ENCODE peak calls at places on chromosomes 4 and X, in four cellular contexts. E is colonic mucosa, V is uterus, U is heart left ventricle. O is an unnamed sample.

GRCh38 chr4:100299019-100299418 is 108.8 kb upstream of the DDIT4L start:
- DNase-seq in E (no peak), V (no peak), U (peak; percentile 28), O (no peak)

GRCh38 chr4:101649790-101650450 is 140.6 kb upstream of the BANK1 start:
- DNase-seq in E (no peak), V (no peak), U (no peak), O (no peak)

GRCh38 chrX:38327007-38327774 is at the start of gene RPGR:
- DNase-seq in E (peak; percentile 94), V (peak; percentile 92), U (peak; percentile 95), O (peak; percentile 95)

GRCh38 chr4:121675715-121676114 is 21.1 kb downstream of the ANXA5 start:
- DNase-seq in E (no peak), V (no peak), U (no peak), O (no peak)

GRCh38 chr4:90474484-90474883 is 347.3 kb downstream of the CCSER1 start:
- DNase-seq in E (no peak), V (no peak), U (no peak), O (no peak)

GRCh38 chr4:183242291-183242690 is 77.8 kb downstream of the CLDN22 start:
- DNase-seq in E (no peak), V (no peak), U (no peak), O (no peak)

GRCh38 chr4:41124916-41125548 is 89.3 kb downstream of the APBB2 start:
- DNase-seq in E (no peak), V (no peak), U (no peak), O (no peak)

GRCh38 chrX:147912093-147912801 is 528 bp downstream of the FMR1 start:
- DNase-seq in E (peak; percentile 35), V (peak; percentile 29), U (peak; percentile 31), O (peak; percentile 24)

GRCh38 chr4:184473515-184474260 is 662 bp downstream of the IRF2 start:
- DNase-seq in E (peak; percentile 50), V (peak; percentile 33), U (peak; percentile 52), O (peak; percentile 52)

GRCh38 chr4:189087981-189088380 is 852.7 kb upstream of the FRG1 start:
- DNase-seq in E (no peak), V (no peak), U (no peak), O (no peak)

GRCh38 chrX:68196939-68197791 is 236.1 kb downstream of the OPHN1 start:
- DNase-seq in E (peak; percentile 50), V (peak; percentile 13), U (no peak), O (peak; percentile 15)

GRCh38 chrX:72048515-72049455 is 82.9 kb downstream of the RTL5 start:
- DNase-seq in E (no peak), V (no peak), U (no peak), O (peak; percentile 31)

GRCh38 chrX:39984191-39984956 is 113.4 kb downstream of the BCOR start:
- DNase-seq in E (peak; percentile 32), V (peak; percentile 19), U (no peak), O (no peak)

GRCh38 chr4:173194175-173194574 is 25.6 kb downstream of the GALNT7 start:
- DNase-seq in E (no peak), V (no peak), U (no peak), O (no peak)

GRCh38 chr4:173477016-173477415 is 53.0 kb downstream of the HAND2 start:
- DNase-seq in E (no peak), V (no peak), U (no peak), O (no peak)

GRCh38 chrX:120604359-120604782 is 470 bp downstream of the MCTS1 start:
- DNase-seq in E (peak; percentile 37), V (no peak), U (peak; percentile 41), O (peak; percentile 19)

GRCh38 chr4:181536753-181537434 is 706.3 kb upstream of the TENM3 start:
- DNase-seq in E (peak; percentile 29), V (no peak), U (no peak), O (no peak)

GRCh38 chr4:48651869-48652447 is 128.1 kb downstream of the FRYL start:
- DNase-seq in E (no peak), V (no peak), U (no peak), O (no peak)

GRCh38 chr4:35151816-35152572 is 1092.3 kb downstream of the ARAP2 start:
- DNase-seq in E (no peak), V (no peak), U (no peak), O (no peak)

GRCh38 chr4:30929649-30930048 is 209.5 kb downstream of the PCDH7 start:
- DNase-seq in E (no peak), V (no peak), U (no peak), O (no peak)

GRCh38 chr4:2865381-2865780 is 21.7 kb downstream of the ADD1 start:
- DNase-seq in E (no peak), V (no peak), U (no peak), O (no peak)

GRCh38 chrX:21972721-21973120 is 32.2 kb downstream of the SMS start:
- DNase-seq in E (no peak), V (peak; percentile 18), U (peak; percentile 55), O (no peak)

GRCh38 chrX:29580560-29580959 is 634.8 kb upstream of the MAGEB2 start:
- DNase-seq in E (no peak), V (no peak), U (no peak), O (no peak)

GRCh38 chr4:139175647-139176298 is 1.2 kb downstream of the ELF2 start:
- DNase-seq in E (no peak), V (no peak), U (no peak), O (no peak)

GRCh38 chr4:154741877-154742851 is 1.6 kb upstream of the LRAT start:
- DNase-seq in E (no peak), V (no peak), U (no peak), O (no peak)

GRCh38 chr4:68342139-68342538 is 7.8 kb downstream of the YTHDC1 start:
- DNase-seq in E (no peak), V (no peak), U (no peak), O (no peak)

GRCh38 chr4:168496834-168497233 is at the start of gene PALLD:
- DNase-seq in E (no peak), V (no peak), U (peak; percentile 67), O (no peak)

GRCh38 chr4:25379591-25379990 is 2.5 kb downstream of the ANAPC4 start:
- DNase-seq in E (no peak), V (no peak), U (no peak), O (no peak)

GRCh38 chr4:25376754-25377571 is at the start of gene ANAPC4:
- DNase-seq in E (peak; percentile 99), V (peak; percentile 94), U (peak; percentile 97), O (peak; percentile 99)

GRCh38 chr4:25378130-25378743 is 1.2 kb downstream of the ANAPC4 start:
- DNase-seq in E (no peak), V (no peak), U (no peak), O (no peak)

GRCh38 chr4:25377572-25377882 is 464 bp downstream of the ANAPC4 start:
- DNase-seq in E (no peak), V (no peak), U (no peak), O (no peak)
- H3K4me1 ChIP-seq in E (no peaks in the 10 kb centered on the region), V (no peaks in the 10 kb centered on the region), U (peaks cover 20% of the 10 kb centered on the region), O (peaks cover 18% of the 10 kb centered on the region)

DNA sequence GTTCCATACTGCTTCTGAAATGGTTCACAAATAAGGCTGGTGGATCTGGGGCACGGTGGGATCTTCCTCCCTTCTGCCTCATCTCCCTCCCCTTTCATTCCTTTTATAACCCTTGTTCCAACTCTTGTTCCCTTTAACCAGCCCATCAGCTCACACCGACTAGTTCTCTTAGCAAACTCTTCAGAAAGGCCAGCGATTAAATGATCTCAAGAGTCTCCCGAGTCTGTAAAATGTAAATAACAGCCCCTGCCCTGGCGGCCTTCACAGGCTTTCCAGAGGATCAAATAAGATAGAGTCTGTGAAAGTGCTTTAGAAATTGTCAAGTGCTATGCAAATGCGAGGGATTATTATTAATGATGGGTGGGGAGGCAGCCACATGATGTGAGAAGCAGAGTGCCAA is 27.1 kb downstream of the TSC22D3 start:
- DNase-seq in E (no peak), V (no peak), U (no peak), O (no peak)
- H3K36me3 ChIP-seq in E (no peaks in the 10 kb centered on the region), V (no peaks in the 10 kb centered on the region), U (no peaks in the 10 kb centered on the region), O (no peaks in the 10 kb centered on the region)

DNA sequence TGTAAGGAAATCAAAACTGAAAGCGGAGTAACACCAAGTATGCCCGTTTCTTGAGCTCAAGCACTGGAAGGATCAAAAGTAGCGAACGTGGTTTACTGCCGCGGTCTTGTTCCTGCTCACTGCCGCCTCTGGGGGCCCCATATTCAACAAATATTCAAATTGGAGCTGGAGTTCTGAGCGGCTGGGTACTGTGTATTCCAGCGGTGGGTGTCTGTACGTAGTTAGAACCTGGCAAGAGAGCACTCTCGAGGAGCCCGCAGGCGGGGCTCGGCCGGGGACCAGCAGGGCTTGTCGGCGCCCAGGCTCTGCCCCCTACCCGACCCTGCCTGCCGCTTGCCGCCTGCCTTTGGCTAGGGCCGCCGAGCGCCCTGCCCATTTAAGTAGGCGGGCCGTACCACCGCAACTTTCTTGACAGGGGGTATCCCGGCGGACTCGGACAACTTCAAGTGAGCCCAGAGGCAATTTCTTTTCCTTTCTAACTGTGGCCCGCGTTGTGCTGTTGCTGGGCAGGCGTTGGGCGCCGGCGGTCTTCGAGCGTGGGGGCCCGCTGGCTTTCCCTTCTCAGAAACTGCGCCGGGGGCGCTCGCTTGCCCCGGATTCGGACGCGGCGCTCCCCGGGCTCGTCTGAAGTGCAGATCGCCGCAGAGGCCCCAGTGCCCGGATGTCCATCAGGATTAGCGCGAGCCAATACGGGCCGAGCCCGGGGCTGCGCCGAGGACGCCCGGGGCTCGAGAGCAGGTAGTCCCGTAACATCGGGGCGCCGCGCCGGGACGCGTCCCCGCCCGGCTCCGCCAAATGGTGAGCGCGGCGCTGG is 71.9 kb downstream of the AFF1 start:
- DNase-seq in E (peak; percentile 94), V (peak; percentile 90), U (peak; percentile 96), O (peak; percentile 94)
- H3K4me1 ChIP-seq in E (peaks cover 9% of the 10 kb centered on the region), V (no peaks in the 10 kb centered on the region), U (peaks cover 50% of the 10 kb centered on the region), O (peaks cover 55% of the 10 kb centered on the region)

GRCh38 chr4:55793479-55793878 is 26.1 kb upstream of the EXOC1L start:
- DNase-seq in E (no peak), V (no peak), U (no peak), O (no peak)

GRCh38 chr4:55794053-55794452 is 25.5 kb upstream of the EXOC1L start:
- DNase-seq in E (no peak), V (no peak), U (no peak), O (no peak)

GRCh38 chr4:55791666-55792065 is 27.9 kb upstream of the EXOC1L start:
- DNase-seq in E (no peak), V (no peak), U (no peak), O (no peak)

DNA sequence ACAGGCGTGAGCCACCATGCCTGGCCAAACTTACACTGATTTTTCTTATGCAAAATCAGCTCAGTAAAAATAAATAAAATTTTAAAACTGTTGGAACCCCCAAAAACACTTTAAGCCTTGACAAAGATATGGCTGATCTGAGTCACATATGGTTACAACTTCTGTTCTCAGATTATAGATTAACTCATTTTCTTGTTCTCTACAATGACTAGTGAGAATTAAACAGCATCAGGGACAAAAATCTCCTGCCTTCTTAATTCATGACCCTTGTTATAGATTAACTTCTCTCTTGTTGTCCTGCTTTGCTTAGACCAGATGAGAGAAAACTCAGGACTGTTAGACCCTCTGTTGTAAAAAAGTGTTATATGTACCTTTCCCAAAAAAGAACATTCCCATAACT is 24.2 kb upstream of the EXOC1L start:
- DNase-seq in E (no peak), V (no peak), U (no peak), O (no peak)
- H3K36me3 ChIP-seq in E (no peaks in the 10 kb centered on the region), V (no peaks in the 10 kb centered on the region), U (no peaks in the 10 kb centered on the region), O (no peaks in the 10 kb centered on the region)